ENCODE peak calls at places on chromosome 9, in eight cellular contexts. M is sigmoid colon, X is body of pancreas, E is transverse colon, J is HCT116, H is heart left ventricle, F is adrenal gland, A is lower leg skin. N is an unnamed sample.
A peak's percentile ranks its signal among the peaks of the same experiment; 100 is the strongest.

GRCh38 chr9:89461302-89461701 is 36.6 kb downstream of the SEMA4D start:
- DNase-seq in M (no peak), X (no peak), E (no peak), J (no peak), H (no peak), F (peak; percentile 67), A (no peak), N (peak; percentile 37)

GRCh38 chr9:95189230-95190098 is 128.0 kb downstream of the FANCC start:
- DNase-seq in M (peak; percentile 71), X (no peak), E (no peak), J (no peak), H (peak; percentile 35), F (peak; percentile 66), A (no peak), N (no peak)

GRCh38 chr9:70588999-70589398 is 174.5 kb upstream of the KLF9 start:
- DNase-seq in M (no peak), X (no peak), E (no peak), J (no peak), H (no peak), F (no peak), A (no peak), N (no peak)

GRCh38 chr9:88951143-88951542 is 40.1 kb upstream of the S1PR3 start:
- DNase-seq in M (no peak), X (no peak), E (no peak), J (no peak), H (no peak), F (no peak), A (no peak), N (no peak)

GRCh38 chr9:37998881-37999311 is 70.1 kb downstream of the SHB start:
- DNase-seq in M (peak; percentile 69), X (no peak), E (no peak), J (peak; percentile 31), H (peak; percentile 63), F (no peak), A (no peak), N (no peak)

GRCh38 chr9:94643746-94644145 is 4.4 kb upstream of the FBP1 start:
- DNase-seq in M (no peak), X (no peak), E (no peak), J (no peak), H (no peak), F (no peak), A (no peak), N (no peak)

GRCh38 chr9:17272510-17272909 is 137.7 kb downstream of the CNTLN start:
- DNase-seq in M (no peak), X (no peak), E (no peak), J (no peak), H (no peak), F (no peak), A (no peak), N (no peak)

GRCh38 chr9:72807765-72808445 is 144.9 kb downstream of the ALDH1A1 start:
- DNase-seq in M (no peak), X (no peak), E (no peak), J (peak; percentile 32), H (no peak), F (no peak), A (no peak), N (peak; percentile 10)

GRCh38 chr9:135017916-135018915 is 69.3 kb upstream of the OLFM1 start:
- DNase-seq in M (no peak), X (no peak), E (no peak), J (no peak), H (no peak), F (no peak), A (no peak), N (no peak)

GRCh38 chr9:122201641-122202040 is 27.1 kb downstream of the LHX6 start:
- DNase-seq in M (no peak), X (no peak), E (no peak), J (no peak), H (no peak), F (no peak), A (no peak), N (no peak)

GRCh38 chr9:7777776-7778175 is 21.8 kb downstream of the DMAC1 start:
- DNase-seq in M (no peak), X (no peak), E (no peak), J (no peak), H (no peak), F (no peak), A (no peak), N (no peak)

GRCh38 chr9:70229026-70229425 is 29.8 kb upstream of the SMC5 start:
- DNase-seq in M (no peak), X (no peak), E (no peak), J (no peak), H (no peak), F (no peak), A (no peak), N (no peak)

GRCh38 chr9:78351816-78352215 is 54.9 kb downstream of the PSAT1 start:
- DNase-seq in M (no peak), X (no peak), E (no peak), J (no peak), H (no peak), F (no peak), A (no peak), N (no peak)

GRCh38 chr9:76608562-76609254 is 149.7 kb downstream of the GCNT1 start:
- DNase-seq in M (no peak), X (no peak), E (no peak), J (no peak), H (no peak), F (no peak), A (no peak), N (no peak)

GRCh38 chr9:119370816-119371215 is 1.6 kb upstream of the BRINP1 start:
- DNase-seq in M (no peak), X (peak; percentile 42), E (peak; percentile 7), J (no peak), H (peak; percentile 30), F (peak; percentile 62), A (no peak), N (peak; percentile 15)

GRCh38 chr9:638152-638551 is 203.3 kb upstream of the DMRT1 start:
- DNase-seq in M (no peak), X (no peak), E (no peak), J (no peak), H (no peak), F (no peak), A (no peak), N (no peak)
- TF ChIP-seq POLR2A in M (no peak), X (no peak), E (no peak), J (no peak), H (no peak), F (no peak), A (no peak), N (no peak)

GRCh38 chr9:132383462-132383883 is 23.2 kb downstream of the TTF1 start:
- DNase-seq in M (no peak), X (no peak), E (peak; percentile 24), J (no peak), H (no peak), F (no peak), A (no peak), N (no peak)
- TF ChIP-seq POLR2A in M (no peak), X (no peak), E (peak; percentile 28), J (no peak), H (no peak), F (no peak), A (no peak), N (no peak)

GRCh38 chr9:136671254-136671614 is 8.5 kb downstream of the EGFL7 start:
- DNase-seq in M (no peak), X (no peak), E (no peak), J (no peak), H (no peak), F (no peak), A (no peak), N (no peak)

GRCh38 chr9:136672431-136673087 is 9.8 kb downstream of the EGFL7 start:
- DNase-seq in M (no peak), X (no peak), E (no peak), J (no peak), H (no peak), F (no peak), A (no peak), N (no peak)

GRCh38 chr9:136670571-136671253 is 8.0 kb downstream of the EGFL7 start:
- DNase-seq in M (no peak), X (no peak), E (no peak), J (no peak), H (no peak), F (no peak), A (no peak), N (no peak)

GRCh38 chr9:136673088-136673969 is 10.6 kb downstream of the EGFL7 start:
- DNase-seq in M (no peak), X (no peak), E (no peak), J (no peak), H (no peak), F (no peak), A (no peak), N (no peak)

GRCh38 chr9:136671646-136672430 is 9.1 kb downstream of the EGFL7 start:
- DNase-seq in M (no peak), X (peak; percentile 64), E (no peak), J (no peak), H (peak; percentile 50), F (no peak), A (no peak), N (peak; percentile 47)
- TF ChIP-seq POLR2A in M (no peak), X (no peak), E (peak; percentile 14), J (no peak), H (no peak), F (no peak), A (no peak), N (no peak)

GRCh38 chr9:127714020-127714835 is 1.2 kb downstream of the PTRH1 start:
- DNase-seq in M (no peak), X (no peak), E (no peak), J (no peak), H (no peak), F (no peak), A (no peak), N (no peak)

GRCh38 chr9:127717766-127718165 is 1.9 kb downstream of the TTC16 start:
- DNase-seq in M (no peak), X (no peak), E (no peak), J (no peak), H (no peak), F (peak; percentile 81), A (no peak), N (no peak)

GRCh38 chr9:127714916-127715442 is 484 bp downstream of the PTRH1 start:
- DNase-seq in M (no peak), X (peak; percentile 42), E (peak; percentile 57), J (no peak), H (no peak), F (no peak), A (no peak), N (peak; percentile 34)

GRCh38 chr9:127716412-127716811 is 533 bp downstream of the TTC16 start:
- DNase-seq in M (no peak), X (no peak), E (no peak), J (no peak), H (no peak), F (no peak), A (no peak), N (no peak)

DNA sequence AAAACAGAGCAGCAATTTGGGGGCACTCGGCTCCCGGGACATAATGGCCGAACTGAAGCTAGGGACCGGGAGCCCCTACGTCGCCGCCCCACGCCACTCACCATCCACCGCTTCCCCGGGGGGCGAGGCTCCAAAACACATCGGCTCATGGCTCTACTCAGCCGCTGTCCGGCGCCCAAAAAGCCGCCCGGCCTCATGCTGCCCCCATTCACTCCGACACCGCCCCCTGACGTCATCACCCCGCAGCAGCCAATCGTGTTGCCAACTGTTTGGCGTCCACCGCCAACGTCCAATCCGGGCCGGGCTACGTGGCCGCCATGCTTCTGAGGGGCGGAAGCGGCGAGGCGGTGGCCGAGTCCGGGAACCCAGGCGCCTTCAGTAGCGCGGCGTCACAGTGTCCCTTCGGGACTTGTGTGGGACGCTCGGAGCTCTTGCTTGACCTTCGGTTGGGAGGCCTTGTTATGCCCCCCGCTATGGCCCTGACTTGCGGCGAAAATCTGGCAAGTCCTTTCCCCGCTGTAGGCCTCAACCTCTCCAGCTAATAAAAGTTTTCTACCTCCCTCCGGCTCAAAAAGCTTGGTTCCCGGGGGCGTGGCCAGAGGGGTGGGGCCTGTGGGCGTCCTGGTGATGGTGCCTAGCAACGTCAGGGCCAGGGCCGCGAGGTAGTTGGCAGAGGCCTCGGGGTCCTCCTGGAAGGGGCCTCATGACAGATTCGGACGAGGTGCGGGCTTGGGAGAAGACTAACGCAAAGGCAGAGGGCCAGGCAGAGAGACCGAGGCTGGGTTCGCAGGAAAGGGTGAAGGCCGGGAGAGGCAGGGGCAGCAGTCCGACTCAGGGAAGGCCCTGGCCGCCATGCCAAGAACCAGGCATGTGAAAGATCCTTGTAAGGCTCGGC is at the start of the genes PTRH1 and TTC16:
- DNase-seq in M (peak; percentile 99), X (peak; percentile 97), E (peak; percentile 98), J (peak; percentile 93), H (peak; percentile 98), F (peak; percentile 98), A (peak; percentile 95), N (peak; percentile 97)
- TF ChIP-seq POLR2A in M (peak; percentile 16), X (peak; percentile 28), E (peak; percentile 41), J (peak; percentile 42), H (peak; percentile 65), F (peak; percentile 68), A (no peak), N (peak; percentile 43)